ENCODE peak calls at places on chromosomes 4 and X, in eight cellular contexts. One of them, this sample, is unnamed.

GRCh38 chrX:13364230-13364629 is 44.4 kb upstream of the ATXN3L start:
- DNase-seq in transverse colon: no peak
- DNase-seq in A549: no peak
- DNase-seq in stomach: no peak
- DNase-seq in H1: no peak
- DNase-seq in K562: no peak
- DNase-seq in upper lobe of left lung: no peak
- DNase-seq in tibial nerve: no peak
- DNase-seq in this sample: no peak

GRCh38 chr4:142567620-142568451 is 278.3 kb downstream of the INPP4B start:
- DNase-seq in stomach: peak
- DNase-seq in K562: no peak
- DNase-seq in A549: no peak
- DNase-seq in upper lobe of left lung: no peak
- DNase-seq in transverse colon: peak
- DNase-seq in H1: no peak
- DNase-seq in tibial nerve: no peak
- DNase-seq in this sample: no peak

GRCh38 chrX:69321789-69322188 is 156.5 kb upstream of the PJA1 start:
- DNase-seq in upper lobe of left lung: no peak
- DNase-seq in H1: no peak
- DNase-seq in A549: no peak
- DNase-seq in transverse colon: no peak
- DNase-seq in stomach: peak
- DNase-seq in tibial nerve: no peak
- DNase-seq in K562: no peak
- DNase-seq in this sample: no peak

GRCh38 chr4:86181585-86181984 is 178.3 kb downstream of the MAPK10 start:
- DNase-seq in K562: no peak
- DNase-seq in transverse colon: no peak
- DNase-seq in A549: peak
- DNase-seq in stomach: no peak
- DNase-seq in tibial nerve: no peak
- DNase-seq in upper lobe of left lung: no peak
- DNase-seq in H1: no peak
- DNase-seq in this sample: no peak

GRCh38 chr4:102759835-102760644 is 728 bp downstream of the MANBA start:
- DNase-seq in upper lobe of left lung: peak
- DNase-seq in stomach: peak
- DNase-seq in H1: no peak
- DNase-seq in tibial nerve: peak
- DNase-seq in A549: peak
- DNase-seq in transverse colon: peak
- DNase-seq in K562: peak
- DNase-seq in this sample: peak

GRCh38 chr4:151957163-151957562 is 196.4 kb upstream of the GATB start:
- DNase-seq in stomach: no peak
- DNase-seq in upper lobe of left lung: no peak
- DNase-seq in H1: peak
- DNase-seq in K562: no peak
- DNase-seq in transverse colon: no peak
- DNase-seq in A549: no peak
- DNase-seq in tibial nerve: no peak
- DNase-seq in this sample: no peak

GRCh38 chr4:163622351-163623051 is 128.0 kb downstream of the TMA16 start:
- DNase-seq in tibial nerve: no peak
- DNase-seq in K562: no peak
- DNase-seq in H1: no peak
- DNase-seq in transverse colon: no peak
- DNase-seq in A549: no peak
- DNase-seq in stomach: no peak
- DNase-seq in upper lobe of left lung: no peak
- DNase-seq in this sample: no peak

GRCh38 chr4:148998719-148999118 is 556.5 kb upstream of the NR3C2 start:
- DNase-seq in transverse colon: no peak
- DNase-seq in stomach: no peak
- DNase-seq in K562: peak
- DNase-seq in upper lobe of left lung: no peak
- DNase-seq in A549: no peak
- DNase-seq in tibial nerve: no peak
- DNase-seq in H1: peak
- DNase-seq in this sample: no peak

GRCh38 chr4:162770761-162771490 is 395.8 kb downstream of the NAF1 start:
- DNase-seq in H1: no peak
- DNase-seq in transverse colon: no peak
- DNase-seq in K562: no peak
- DNase-seq in upper lobe of left lung: no peak
- DNase-seq in A549: no peak
- DNase-seq in tibial nerve: no peak
- DNase-seq in stomach: no peak
- DNase-seq in this sample: no peak

GRCh38 chr4:3411676-3412075 is 30.1 kb upstream of the HGFAC start:
- DNase-seq in transverse colon: no peak
- DNase-seq in tibial nerve: peak
- DNase-seq in H1: no peak
- DNase-seq in upper lobe of left lung: no peak
- DNase-seq in A549: no peak
- DNase-seq in stomach: no peak
- DNase-seq in K562: no peak
- DNase-seq in this sample: peak

GRCh38 chr4:39427477-39428119 is 20.9 kb downstream of the KLB start:
- DNase-seq in stomach: no peak
- DNase-seq in A549: no peak
- DNase-seq in K562: peak
- DNase-seq in transverse colon: no peak
- DNase-seq in tibial nerve: no peak
- DNase-seq in upper lobe of left lung: no peak
- DNase-seq in H1: no peak
- DNase-seq in this sample: no peak

GRCh38 chr4:147782087-147782781 is 50.3 kb downstream of the ARHGAP10 start:
- DNase-seq in K562: no peak
- DNase-seq in H1: no peak
- DNase-seq in transverse colon: no peak
- DNase-seq in stomach: no peak
- DNase-seq in A549: no peak
- DNase-seq in tibial nerve: no peak
- DNase-seq in upper lobe of left lung: no peak
- DNase-seq in this sample: no peak

GRCh38 chrX:40908026-40908425 is 172.7 kb upstream of the MED14 start:
- DNase-seq in tibial nerve: no peak
- DNase-seq in H1: no peak
- DNase-seq in A549: no peak
- DNase-seq in upper lobe of left lung: no peak
- DNase-seq in K562: no peak
- DNase-seq in stomach: no peak
- DNase-seq in transverse colon: no peak
- DNase-seq in this sample: no peak

GRCh38 chr4:186146443-186146842 is 41.9 kb downstream of the FAM149A start:
- DNase-seq in K562: no peak
- DNase-seq in H1: no peak
- DNase-seq in transverse colon: no peak
- DNase-seq in upper lobe of left lung: no peak
- DNase-seq in tibial nerve: no peak
- DNase-seq in stomach: no peak
- DNase-seq in A549: no peak
- DNase-seq in this sample: no peak

GRCh38 chrX:96407043-96407442 is 277.6 kb upstream of the DIAPH2 start:
- DNase-seq in tibial nerve: peak
- DNase-seq in transverse colon: peak
- DNase-seq in stomach: peak
- DNase-seq in H1: no peak
- DNase-seq in K562: no peak
- DNase-seq in upper lobe of left lung: peak
- DNase-seq in A549: peak
- DNase-seq in this sample: peak

GRCh38 chr4:184851200-184851541 is 25.4 kb upstream of the ACSL1 start:
- DNase-seq in transverse colon: peak
- DNase-seq in upper lobe of left lung: peak
- DNase-seq in tibial nerve: no peak
- DNase-seq in A549: no peak
- DNase-seq in H1: no peak
- DNase-seq in K562: no peak
- DNase-seq in stomach: no peak
- DNase-seq in this sample: no peak

GRCh38 chrX:104112326-104112951 is at the start of gene ZCCHC18:
- DNase-seq in K562: peak
- DNase-seq in stomach: peak
- DNase-seq in upper lobe of left lung: peak
- DNase-seq in transverse colon: peak
- DNase-seq in A549: peak
- DNase-seq in tibial nerve: no peak
- DNase-seq in H1: no peak
- DNase-seq in this sample: peak

GRCh38 chr4:103156107-103156506 is 42.0 kb downstream of the CENPE start:
- DNase-seq in transverse colon: no peak
- DNase-seq in K562: no peak
- DNase-seq in H1: no peak
- DNase-seq in stomach: no peak
- DNase-seq in upper lobe of left lung: no peak
- DNase-seq in A549: no peak
- DNase-seq in tibial nerve: no peak
- DNase-seq in this sample: no peak

GRCh38 chrX:56802921-56803848 is 74.1 kb downstream of the NBDY start:
- DNase-seq in K562: peak
- DNase-seq in H1: peak
- DNase-seq in transverse colon: peak
- DNase-seq in tibial nerve: peak
- DNase-seq in A549: no peak
- DNase-seq in upper lobe of left lung: peak
- DNase-seq in stomach: peak
- DNase-seq in this sample: peak

GRCh38 chr4:62457356-62457755 is 1257.2 kb downstream of the ADGRL3 start:
- DNase-seq in tibial nerve: no peak
- DNase-seq in A549: no peak
- DNase-seq in K562: no peak
- DNase-seq in H1: no peak
- DNase-seq in stomach: no peak
- DNase-seq in upper lobe of left lung: no peak
- DNase-seq in transverse colon: no peak
- DNase-seq in this sample: no peak

GRCh38 chrX:40912576-40912975 is 172.7 kb upstream of the USP9X start:
- DNase-seq in tibial nerve: no peak
- DNase-seq in upper lobe of left lung: no peak
- DNase-seq in H1: no peak
- DNase-seq in A549: no peak
- DNase-seq in transverse colon: no peak
- DNase-seq in K562: no peak
- DNase-seq in stomach: no peak
- DNase-seq in this sample: no peak

GRCh38 chr4:52996261-52997131 is 134.4 kb downstream of the RASL11B start:
- DNase-seq in transverse colon: no peak
- DNase-seq in A549: no peak
- DNase-seq in K562: no peak
- DNase-seq in H1: no peak
- DNase-seq in tibial nerve: no peak
- DNase-seq in upper lobe of left lung: no peak
- DNase-seq in stomach: no peak
- DNase-seq in this sample: peak

GRCh38 chr4:176882201-176882600 is 89.5 kb upstream of the VEGFC start:
- DNase-seq in A549: no peak
- DNase-seq in K562: no peak
- DNase-seq in upper lobe of left lung: no peak
- DNase-seq in tibial nerve: no peak
- DNase-seq in H1: no peak
- DNase-seq in stomach: no peak
- DNase-seq in transverse colon: no peak
- DNase-seq in this sample: no peak

GRCh38 chr4:53855886-53856260 is 208.5 kb downstream of the CHIC2 start:
- DNase-seq in upper lobe of left lung: no peak
- DNase-seq in K562: no peak
- DNase-seq in stomach: no peak
- DNase-seq in transverse colon: no peak
- DNase-seq in A549: no peak
- DNase-seq in H1: no peak
- DNase-seq in tibial nerve: no peak
- DNase-seq in this sample: no peak

GRCh38 chrX:69136546-69137331 is 28.5 kb downstream of the PJA1 start:
- DNase-seq in K562: no peak
- DNase-seq in transverse colon: no peak
- DNase-seq in upper lobe of left lung: no peak
- DNase-seq in H1: no peak
- DNase-seq in stomach: no peak
- DNase-seq in A549: no peak
- DNase-seq in tibial nerve: peak
- DNase-seq in this sample: peak

GRCh38 chr4:168472920-168473319 is 7.4 kb downstream of the DDX60L start:
- DNase-seq in tibial nerve: no peak
- DNase-seq in transverse colon: no peak
- DNase-seq in stomach: no peak
- DNase-seq in A549: no peak
- DNase-seq in K562: no peak
- DNase-seq in H1: no peak
- DNase-seq in upper lobe of left lung: no peak
- DNase-seq in this sample: no peak
- TF ChIP-seq EP300 in tibial nerve: no peak
- TF ChIP-seq EP300 in transverse colon: no peak
- TF ChIP-seq EP300 in stomach: no peak
- TF ChIP-seq EP300 in A549: no peak
- TF ChIP-seq EP300 in K562: no peak
- TF ChIP-seq EP300 in H1: no peak
- TF ChIP-seq EP300 in upper lobe of left lung: no peak
- TF ChIP-seq EP300 in this sample: no peak

GRCh38 chr4:145937990-145938611 is 522 bp downstream of the ZNF827 start:
- DNase-seq in tibial nerve: no peak
- DNase-seq in transverse colon: peak
- DNase-seq in upper lobe of left lung: no peak
- DNase-seq in A549: no peak
- DNase-seq in stomach: no peak
- DNase-seq in H1: no peak
- DNase-seq in K562: no peak
- DNase-seq in this sample: peak
- TF ChIP-seq POLR2A in tibial nerve: no peak
- TF ChIP-seq POLR2A in transverse colon: no peak
- TF ChIP-seq POLR2A in upper lobe of left lung: no peak
- TF ChIP-seq POLR2A in A549: no peak
- TF ChIP-seq POLR2A in stomach: no peak
- TF ChIP-seq POLR2A in H1: no peak
- TF ChIP-seq POLR2A in K562: no peak
- TF ChIP-seq POLR2A in this sample: no peak

DNA sequence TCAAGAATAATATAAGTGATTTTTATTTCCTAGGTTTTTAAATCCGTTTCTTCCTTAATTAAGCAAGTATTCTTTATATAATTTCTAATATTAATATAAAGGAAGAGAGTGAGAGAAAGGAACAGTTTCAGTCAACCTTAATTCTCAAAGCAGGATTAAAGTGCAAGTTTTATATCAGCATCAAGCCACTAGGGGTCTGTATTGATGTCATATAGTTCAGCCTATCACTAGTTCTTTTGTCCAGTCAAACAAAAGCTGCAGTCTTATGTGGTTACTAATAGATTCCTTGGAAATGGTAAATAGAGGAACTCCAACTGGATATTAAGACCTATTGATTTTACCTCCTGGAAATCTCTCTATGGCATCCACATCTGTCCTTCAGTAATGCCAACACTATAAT is 82.0 kb downstream of the NAP1L3 start:
- DNase-seq in K562: no peak
- DNase-seq in stomach: no peak
- DNase-seq in transverse colon: no peak
- DNase-seq in upper lobe of left lung: no peak
- DNase-seq in A549: no peak
- DNase-seq in H1: no peak
- DNase-seq in tibial nerve: no peak
- DNase-seq in this sample: no peak
- TF ChIP-seq CTCF in K562: no peak
- TF ChIP-seq CTCF in stomach: no peak
- TF ChIP-seq CTCF in transverse colon: no peak
- TF ChIP-seq CTCF in upper lobe of left lung: no peak
- TF ChIP-seq CTCF in A549: no peak
- TF ChIP-seq CTCF in H1: no peak
- TF ChIP-seq CTCF in tibial nerve: no peak
- TF ChIP-seq CTCF in this sample: no peak

GRCh38 chrX:98357146-98357545 is 1473.4 kb downstream of the RPA4 start:
- DNase-seq in K562: no peak
- DNase-seq in stomach: no peak
- DNase-seq in A549: no peak
- DNase-seq in tibial nerve: no peak
- DNase-seq in upper lobe of left lung: no peak
- DNase-seq in H1: no peak
- DNase-seq in transverse colon: no peak
- DNase-seq in this sample: no peak
- TF ChIP-seq EP300 in K562: no peak
- TF ChIP-seq EP300 in stomach: no peak
- TF ChIP-seq EP300 in A549: no peak
- TF ChIP-seq EP300 in tibial nerve: no peak
- TF ChIP-seq EP300 in upper lobe of left lung: no peak
- TF ChIP-seq EP300 in H1: no peak
- TF ChIP-seq EP300 in transverse colon: no peak
- TF ChIP-seq EP300 in this sample: no peak